ENCODE peak calls at places on chromosomes 4 and X, in six cellular contexts. W is Peyer's patch, L is GM12865, Y is uterus, Q is lung, H is endodermal cell. M is an unnamed sample.

GRCh38 chr4:8028884-8029568 is 89.4 kb upstream of the AFAP1 start:
- DNase-seq in H (no peak), Q (no peak), L (no peak), W (no peak), Y (no peak), M (no peak)

GRCh38 chr4:8792491-8792890 is 79.1 kb downstream of the HMX1 start:
- DNase-seq in W (no peak), Y (no peak), H (no peak), Q (no peak), L (no peak), M (no peak)

GRCh38 chrX:149825424-149825823 is 43.7 kb downstream of the MAGEA9 start:
- DNase-seq in W (no peak), Q (no peak), L (peak; percentile 41), Y (no peak), H (peak; percentile 79), M (no peak)

GRCh38 chr4:37685726-37686372 is 327 bp downstream of the RELL1 start:
- DNase-seq in Q (peak; percentile 48), W (peak; percentile 54), H (no peak), Y (peak; percentile 59), L (peak; percentile 51), M (peak; percentile 27)

GRCh38 chr4:156154978-156155377 is 201.3 kb upstream of the CTSO start:
- DNase-seq in Q (no peak), W (no peak), L (peak; percentile 8), Y (no peak), H (no peak), M (no peak)

GRCh38 chrX:82648062-82648461 is 860.0 kb upstream of the POU3F4 start:
- DNase-seq in H (no peak), L (no peak), Q (no peak), Y (no peak), W (no peak), M (no peak)

GRCh38 chr4:1200425-1201035 is 28.1 kb upstream of the SPON2 start:
- DNase-seq in Q (no peak), H (peak; percentile 36), L (peak; percentile 58), W (peak; percentile 61), Y (peak; percentile 94), M (peak; percentile 96)

GRCh38 chr4:2804449-2804972 is 11.6 kb downstream of the SH3BP2 start:
- DNase-seq in W (no peak), Y (no peak), Q (no peak), H (no peak), L (no peak), M (no peak)

GRCh38 chr4:7434766-7435150 is at the start of gene PSAPL1:
- DNase-seq in Q (peak; percentile 78), H (peak; percentile 90), Y (no peak), W (no peak), L (no peak), M (peak; percentile 3)

GRCh38 chr4:171812377-171813194 is 618 bp upstream of the GALNTL6 start:
- DNase-seq in W (no peak), Y (no peak), L (peak; percentile 11), H (peak; percentile 78), Q (no peak), M (no peak)

GRCh38 chr4:158580064-158580463 is 58.4 kb downstream of the RXFP1 start:
- DNase-seq in Q (no peak), Y (no peak), W (no peak), H (peak; percentile 66), L (no peak), M (no peak)

GRCh38 chrX:13022926-13023325 is 21.5 kb downstream of the FAM9C start:
- DNase-seq in W (no peak), Y (no peak), H (no peak), L (peak; percentile 67), Q (no peak), M (no peak)

GRCh38 chr4:78242071-78242470 is 184.9 kb downstream of the FRAS1 start:
- DNase-seq in L (no peak), H (no peak), Y (no peak), W (no peak), Q (no peak), M (peak; percentile 82)

GRCh38 chr4:183540498-183540953 is 35.7 kb downstream of the ING2 start:
- DNase-seq in L (no peak), H (no peak), W (no peak), Y (no peak), Q (no peak), M (no peak)

GRCh38 chr4:112170451-112170993 is 25.3 kb downstream of the FAM241A start:
- DNase-seq in W (no peak), Y (no peak), H (no peak), Q (no peak), L (no peak), M (peak; percentile 93)

GRCh38 chr4:8690216-8690786 is 97.7 kb downstream of the CPZ start:
- DNase-seq in Y (no peak), W (no peak), L (no peak), Q (no peak), H (peak; percentile 49), M (no peak)

GRCh38 chrX:137194164-137194563 is 160.4 kb upstream of the GPR101 start:
- DNase-seq in H (peak; percentile 85), Q (no peak), L (peak; percentile 33), W (no peak), Y (no peak), M (no peak)

GRCh38 chr4:94995684-94996394 is 238.1 kb downstream of the BMPR1B start:
- DNase-seq in L (no peak), W (no peak), Q (no peak), H (peak; percentile 81), Y (no peak), M (peak; percentile 5)

GRCh38 chrX:105975382-105975781 is 63.1 kb downstream of the SERPINA7 start:
- DNase-seq in W (no peak), Y (no peak), H (no peak), L (no peak), Q (no peak), M (no peak)

GRCh38 chr4:176840166-176840565 is 47.4 kb upstream of the VEGFC start:
- DNase-seq in L (no peak), W (no peak), H (no peak), Y (no peak), Q (no peak), M (no peak)

GRCh38 chr4:75552452-75552851 is 3.4 kb upstream of the ODAPH start:
- DNase-seq in H (no peak), W (no peak), Q (no peak), L (no peak), Y (no peak), M (no peak)

GRCh38 chr4:75557696-75558095 is 1.8 kb downstream of the ODAPH start:
- DNase-seq in L (no peak), Q (no peak), Y (no peak), H (no peak), W (peak; percentile 51), M (no peak)

GRCh38 chr4:75555294-75556164 is at the start of gene ODAPH:
- DNase-seq in Y (no peak), L (peak; percentile 84), W (peak; percentile 60), Q (no peak), H (peak; percentile 50), M (no peak)
- TF ChIP-seq CTCF in Y (no peak), L (no peak), W (no peak), Q (no peak), H (peak; percentile 58), M (no peak)

GRCh38 chr4:145076473-145076855 is 21.5 kb downstream of the ANAPC10 start:
- DNase-seq in H (no peak), L (no peak), W (no peak), Q (no peak), Y (no peak), M (no peak)

GRCh38 chr4:145071560-145071959 is 26.4 kb downstream of the ANAPC10 start:
- DNase-seq in H (no peak), Y (no peak), L (no peak), W (no peak), Q (no peak), M (no peak)

GRCh38 chr4:145081756-145082155 is 16.2 kb downstream of the ANAPC10 start:
- DNase-seq in L (no peak), W (no peak), H (no peak), Q (no peak), Y (no peak), M (no peak)

DNA sequence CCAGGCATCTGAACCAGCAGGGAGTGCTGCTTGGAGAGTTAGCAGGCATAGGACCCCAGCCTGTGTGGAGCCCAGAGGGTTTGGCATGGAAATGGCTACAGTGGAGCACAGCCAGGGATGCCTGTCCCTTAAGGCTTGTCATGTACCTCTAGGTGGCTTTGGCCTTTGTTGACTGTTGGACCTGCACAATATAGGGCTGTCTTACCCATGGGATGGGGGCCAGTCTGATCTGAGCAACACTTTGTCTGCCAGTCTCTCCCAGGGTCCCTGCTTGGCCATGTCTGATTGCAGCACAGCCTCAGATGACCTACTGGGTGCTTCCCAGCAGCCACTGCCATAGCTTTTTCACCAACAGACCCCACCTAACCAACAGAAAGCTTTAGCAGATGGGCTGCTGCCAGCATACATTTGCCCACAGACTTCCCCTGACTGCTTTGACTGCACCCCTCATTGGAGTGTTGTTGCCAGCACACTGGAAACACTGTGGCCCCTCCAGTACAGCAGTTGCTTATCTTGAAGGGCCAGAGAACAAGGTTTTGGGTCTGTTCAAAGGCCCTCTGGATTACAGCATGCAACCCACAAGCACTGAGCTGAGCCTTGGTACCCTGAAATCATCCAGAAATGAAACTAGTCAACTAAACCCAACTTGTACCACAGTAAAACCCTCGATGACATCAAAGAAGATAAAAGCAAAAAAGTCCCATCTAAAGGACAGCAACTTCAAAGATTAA is 22.1 kb downstream of the ANAPC10 start:
- DNase-seq in L (peak; percentile 7), Q (no peak), H (no peak), W (no peak), Y (no peak), M (no peak)
- H3K4me3 ChIP-seq in L (no peak overlapping the region), Q (no peak overlapping the region), H (no peak overlapping the region), W (no peak overlapping the region), Y (no peak overlapping the region), M (no peak overlapping the region)

GRCh38 chr4:71494539-71494938 is 155.7 kb downstream of the SLC4A4 start:
- DNase-seq in W (no peak), Q (no peak), L (no peak), H (no peak), Y (no peak), M (no peak)
- TF ChIP-seq CTCF in W (no peak), Q (no peak), L (no peak), H (peak; percentile 65), Y (no peak), M (no peak)

GRCh38 chr4:48250343-48250742 is 19.3 kb downstream of the TEC start:
- DNase-seq in W (no peak), H (no peak), Q (no peak), Y (no peak), L (no peak), M (no peak)
- H3K4me3 ChIP-seq in W (no peak overlapping the region), H (no peak overlapping the region), Q (no peak overlapping the region), Y (no peak overlapping the region), L (no peak overlapping the region), M (no peak overlapping the region)

GRCh38 chr4:103802766-103803165 is 83.0 kb upstream of the TACR3 start:
- DNase-seq in Q (no peak), W (no peak), L (no peak), Y (no peak), H (no peak), M (no peak)
- TF ChIP-seq CTCF in Q (no peak), W (no peak), L (peak; percentile 3), Y (no peak), H (peak; percentile 68), M (no peak)